ENCODE peak calls at places on chromosomes 6 and 20, in six cellular contexts. One of them, this sample, is unnamed.

GRCh38 chr6:106184629-106185028 is 98.5 kb downstream of the PRDM1 start:
- DNase-seq in SW 1271: no peak
- DNase-seq in posterior vena cava: no peak
- DNase-seq in SHP77: no peak
- DNase-seq in nephron progenitor cell: no peak
- DNase-seq in COR-L47: no peak
- DNase-seq in this sample: no peak

GRCh38 chr6:10140824-10141223 is 274.1 kb downstream of the TFAP2A start:
- DNase-seq in SHP77: no peak
- DNase-seq in SW 1271: no peak
- DNase-seq in nephron progenitor cell: no peak
- DNase-seq in COR-L47: peak
- DNase-seq in posterior vena cava: no peak
- DNase-seq in this sample: no peak

GRCh38 chr20:46157076-46157592 is 39.0 kb downstream of the CD40 start:
- DNase-seq in nephron progenitor cell: no peak
- DNase-seq in COR-L47: no peak
- DNase-seq in posterior vena cava: no peak
- DNase-seq in SW 1271: no peak
- DNase-seq in SHP77: no peak
- DNase-seq in this sample: no peak

GRCh38 chr6:139164001-139164400 is 29.1 kb downstream of the HECA start:
- DNase-seq in SHP77: no peak
- DNase-seq in posterior vena cava: no peak
- DNase-seq in SW 1271: peak
- DNase-seq in COR-L47: no peak
- DNase-seq in nephron progenitor cell: no peak
- DNase-seq in this sample: no peak

GRCh38 chr20:54021446-54022235 is 48.8 kb downstream of the BCAS1 start:
- DNase-seq in SW 1271: no peak
- DNase-seq in nephron progenitor cell: no peak
- DNase-seq in COR-L47: no peak
- DNase-seq in posterior vena cava: no peak
- DNase-seq in SHP77: no peak
- DNase-seq in this sample: no peak

GRCh38 chr6:659716-660581 is 3.0 kb upstream of the HUS1B start:
- DNase-seq in COR-L47: no peak
- DNase-seq in nephron progenitor cell: no peak
- DNase-seq in posterior vena cava: no peak
- DNase-seq in SHP77: no peak
- DNase-seq in SW 1271: no peak
- DNase-seq in this sample: peak

GRCh38 chr6:22437665-22438064 is 131.7 kb upstream of the HDGFL1 start:
- DNase-seq in nephron progenitor cell: no peak
- DNase-seq in SHP77: no peak
- DNase-seq in posterior vena cava: no peak
- DNase-seq in SW 1271: no peak
- DNase-seq in COR-L47: no peak
- DNase-seq in this sample: no peak

GRCh38 chr6:136072691-136073090 is 177.4 kb downstream of the MTFR2 start:
- DNase-seq in nephron progenitor cell: no peak
- DNase-seq in SHP77: no peak
- DNase-seq in COR-L47: no peak
- DNase-seq in posterior vena cava: no peak
- DNase-seq in SW 1271: no peak
- DNase-seq in this sample: no peak

GRCh38 chr20:61256819-61257218 is 4.8 kb downstream of the CDH4 start:
- DNase-seq in nephron progenitor cell: no peak
- DNase-seq in SW 1271: no peak
- DNase-seq in posterior vena cava: no peak
- DNase-seq in SHP77: no peak
- DNase-seq in COR-L47: no peak
- DNase-seq in this sample: no peak

GRCh38 chr20:34534391-34535165 is 18.4 kb downstream of the DYNLRB1 start:
- DNase-seq in SW 1271: no peak
- DNase-seq in nephron progenitor cell: no peak
- DNase-seq in posterior vena cava: no peak
- DNase-seq in COR-L47: no peak
- DNase-seq in SHP77: no peak
- DNase-seq in this sample: no peak

GRCh38 chr6:16684896-16685554 is 76.2 kb downstream of the ATXN1 start:
- DNase-seq in SW 1271: no peak
- DNase-seq in COR-L47: no peak
- DNase-seq in SHP77: no peak
- DNase-seq in nephron progenitor cell: no peak
- DNase-seq in posterior vena cava: no peak
- DNase-seq in this sample: no peak

GRCh38 chr20:32528291-32528891 is 56.7 kb downstream of the NOL4L start:
- DNase-seq in posterior vena cava: no peak
- DNase-seq in COR-L47: peak
- DNase-seq in SHP77: peak
- DNase-seq in nephron progenitor cell: no peak
- DNase-seq in SW 1271: no peak
- DNase-seq in this sample: peak

GRCh38 chr6:165487950-165488349 is 175.1 kb downstream of the PDE10A start:
- DNase-seq in posterior vena cava: no peak
- DNase-seq in COR-L47: no peak
- DNase-seq in nephron progenitor cell: no peak
- DNase-seq in SHP77: no peak
- DNase-seq in SW 1271: no peak
- DNase-seq in this sample: no peak

GRCh38 chr6:16060039-16060438 is 68.8 kb upstream of the MYLIP start:
- DNase-seq in COR-L47: peak
- DNase-seq in SW 1271: no peak
- DNase-seq in SHP77: peak
- DNase-seq in posterior vena cava: no peak
- DNase-seq in nephron progenitor cell: no peak
- DNase-seq in this sample: no peak

GRCh38 chr6:44920952-44921491 is 407.1 kb upstream of the RUNX2 start:
- DNase-seq in SW 1271: no peak
- DNase-seq in SHP77: no peak
- DNase-seq in posterior vena cava: no peak
- DNase-seq in nephron progenitor cell: no peak
- DNase-seq in COR-L47: no peak
- DNase-seq in this sample: no peak

GRCh38 chr6:33984466-33985332 is 161.2 kb downstream of the GRM4 start:
- DNase-seq in nephron progenitor cell: no peak
- DNase-seq in SHP77: no peak
- DNase-seq in SW 1271: no peak
- DNase-seq in posterior vena cava: peak
- DNase-seq in COR-L47: no peak
- DNase-seq in this sample: no peak

GRCh38 chr20:44020406-44021148 is 105.9 kb downstream of the TOX2 start:
- DNase-seq in SW 1271: no peak
- DNase-seq in SHP77: no peak
- DNase-seq in nephron progenitor cell: no peak
- DNase-seq in posterior vena cava: no peak
- DNase-seq in COR-L47: no peak
- DNase-seq in this sample: no peak

GRCh38 chr6:19851273-19852089 is 14.3 kb downstream of the ID4 start:
- DNase-seq in nephron progenitor cell: peak
- DNase-seq in SW 1271: peak
- DNase-seq in SHP77: peak
- DNase-seq in COR-L47: peak
- DNase-seq in posterior vena cava: no peak
- DNase-seq in this sample: peak

GRCh38 chr20:34558320-34559202 is at the start of gene MAP1LC3A:
- DNase-seq in COR-L47: no peak
- DNase-seq in posterior vena cava: peak
- DNase-seq in nephron progenitor cell: peak
- DNase-seq in SHP77: peak
- DNase-seq in SW 1271: peak
- DNase-seq in this sample: peak

GRCh38 chr6:11096109-11096508 is 2.5 kb downstream of the SMIM13 start:
- DNase-seq in COR-L47: peak
- DNase-seq in posterior vena cava: no peak
- DNase-seq in SHP77: no peak
- DNase-seq in nephron progenitor cell: no peak
- DNase-seq in SW 1271: peak
- DNase-seq in this sample: peak

GRCh38 chr6:10582774-10583508 is 61.8 kb downstream of the GCNT2 start:
- DNase-seq in COR-L47: peak
- DNase-seq in posterior vena cava: peak
- DNase-seq in SHP77: peak
- DNase-seq in SW 1271: no peak
- DNase-seq in nephron progenitor cell: no peak
- DNase-seq in this sample: peak

GRCh38 chr6:170388113-170388512 is 81.6 kb downstream of the FAM120B start:
- DNase-seq in SHP77: no peak
- DNase-seq in posterior vena cava: no peak
- DNase-seq in nephron progenitor cell: no peak
- DNase-seq in SW 1271: no peak
- DNase-seq in COR-L47: no peak
- DNase-seq in this sample: no peak

GRCh38 chr6:83467620-83468036 is 36.8 kb upstream of the ME1 start:
- DNase-seq in nephron progenitor cell: no peak
- DNase-seq in SW 1271: no peak
- DNase-seq in COR-L47: no peak
- DNase-seq in posterior vena cava: peak
- DNase-seq in SHP77: no peak
- DNase-seq in this sample: no peak

GRCh38 chr20:41173791-41174341 is 36.5 kb downstream of the PLCG1 start:
- DNase-seq in posterior vena cava: peak
- DNase-seq in SHP77: no peak
- DNase-seq in nephron progenitor cell: no peak
- DNase-seq in SW 1271: no peak
- DNase-seq in COR-L47: no peak
- DNase-seq in this sample: no peak

GRCh38 chr6:158047120-158047518 is 65.5 kb downstream of the SYNJ2 start:
- DNase-seq in nephron progenitor cell: no peak
- DNase-seq in SW 1271: no peak
- DNase-seq in SHP77: no peak
- DNase-seq in posterior vena cava: peak
- DNase-seq in COR-L47: no peak
- DNase-seq in this sample: no peak

GRCh38 chr6:165769401-165769800 is 106.4 kb upstream of the PDE10A start:
- DNase-seq in SHP77: no peak
- DNase-seq in SW 1271: no peak
- DNase-seq in COR-L47: no peak
- DNase-seq in nephron progenitor cell: no peak
- DNase-seq in posterior vena cava: no peak
- DNase-seq in this sample: no peak

GRCh38 chr20:404088-404487 is 4.0 kb upstream of the RBCK1 start:
- DNase-seq in posterior vena cava: no peak
- DNase-seq in COR-L47: no peak
- DNase-seq in SHP77: no peak
- DNase-seq in SW 1271: no peak
- DNase-seq in nephron progenitor cell: no peak
- DNase-seq in this sample: no peak

GRCh38 chr6:37791156-37791919 is 28.2 kb upstream of the ZFAND3 start:
- DNase-seq in nephron progenitor cell: peak
- DNase-seq in COR-L47: peak
- DNase-seq in SW 1271: peak
- DNase-seq in posterior vena cava: peak
- DNase-seq in SHP77: peak
- DNase-seq in this sample: peak

GRCh38 chr6:134307074-134307473 is 10.8 kb downstream of the SGK1 start:
- DNase-seq in SW 1271: no peak
- DNase-seq in nephron progenitor cell: no peak
- DNase-seq in COR-L47: no peak
- DNase-seq in posterior vena cava: no peak
- DNase-seq in SHP77: no peak
- DNase-seq in this sample: no peak

GRCh38 chr6:43128926-43129325 is 42.1 kb upstream of the SRF start:
- DNase-seq in posterior vena cava: no peak
- DNase-seq in SHP77: no peak
- DNase-seq in COR-L47: no peak
- DNase-seq in SW 1271: no peak
- DNase-seq in nephron progenitor cell: no peak
- DNase-seq in this sample: no peak

GRCh38 chr6:7974932-7975763 is 64.6 kb upstream of the TXNDC5 start:
- DNase-seq in COR-L47: no peak
- DNase-seq in posterior vena cava: peak
- DNase-seq in SHP77: peak
- DNase-seq in SW 1271: peak
- DNase-seq in nephron progenitor cell: no peak
- DNase-seq in this sample: no peak

GRCh38 chr20:22717466-22717865 is 133.1 kb upstream of the FOXA2 start:
- DNase-seq in COR-L47: no peak
- DNase-seq in SHP77: no peak
- DNase-seq in posterior vena cava: no peak
- DNase-seq in nephron progenitor cell: no peak
- DNase-seq in SW 1271: peak
- DNase-seq in this sample: no peak

This sample was measured in neural progenitor cell.